ENCODE peak calls at places on chromosomes 7 and 10, in six cellular contexts. E, L, S, R, I and X are unnamed samples.

GRCh38 chr10:33032354-33033254 is 74.6 kb upstream of the ITGB1 start:
- DNase-seq in E (no peak), R (no peak), L (no peak), I (no peak), S (peak), X (no peak)

GRCh38 chr10:76089626-76090185 is 658.3 kb downstream of the LRMDA start:
- DNase-seq in R (no peak), S (no peak), I (no peak), E (no peak), L (no peak), X (no peak)

GRCh38 chr7:142385528-142386340 is 127.9 kb upstream of the PRSS58 start:
- DNase-seq in E (no peak), I (peak), R (no peak), S (peak), L (no peak), X (peak)

GRCh38 chr7:40658731-40659130 is 523.9 kb downstream of the SUGCT start:
- DNase-seq in I (no peak), R (no peak), L (no peak), S (no peak), E (no peak), X (no peak)

GRCh38 chr10:113961261-113961938 is 82.3 kb upstream of the ADRB1 start:
- DNase-seq in E (no peak), S (no peak), R (peak), I (no peak), L (no peak), X (peak)

GRCh38 chr7:130672146-130672545 is 3.6 kb upstream of the COPG2 start:
- DNase-seq in E (no peak), I (no peak), S (no peak), L (no peak), R (no peak), X (no peak)

GRCh38 chr10:61760943-61761824 is 98.5 kb downstream of the CABCOCO1 start:
- DNase-seq in R (no peak), I (no peak), L (no peak), E (no peak), S (no peak), X (no peak)

GRCh38 chr10:94150541-94151184 is 156.9 kb downstream of the PLCE1 start:
- DNase-seq in E (no peak), S (no peak), R (no peak), I (no peak), L (no peak), X (no peak)

GRCh38 chr7:84746347-84746746 is 440.5 kb downstream of the SEMA3D start:
- DNase-seq in I (no peak), E (no peak), R (no peak), L (no peak), S (no peak), X (no peak)

GRCh38 chr7:154672659-154673415 is 330.1 kb downstream of the PAXIP1 start:
- DNase-seq in S (no peak), R (no peak), I (no peak), E (no peak), L (no peak), X (no peak)